ENCODE peak calls at places on chromosomes 6 and 20, in ten cellular contexts. Z is lower leg skin; C is astrocyte of the cerebellum; A is CD8-positive, alpha-beta T cell; K is foreskin fibroblast; V is CD4-positive, alpha-beta T cell; R is OCI-LY7; G is progenitor cell of endocrine pancreas; S is A549; W is spleen. D is an unnamed sample.

GRCh38 chr6:136180729-136181128 is 69.4 kb downstream of the MTFR2 start:
- DNase-seq in V (no peak), Z (no peak), C (no peak), K (no peak), A (no peak), W (no peak), R (no peak), G (no peak), S (no peak), D (no peak)

GRCh38 chr6:100116409-100117194 is 122.6 kb upstream of the MCHR2 start:
- DNase-seq in S (peak; percentile 23), K (peak; percentile 65), Z (peak; percentile 36), A (no peak), W (no peak), V (no peak), R (peak; percentile 44), C (peak; percentile 81), G (peak; percentile 18), D (peak; percentile 22)

GRCh38 chr6:108113557-108114519 is 39.3 kb upstream of the OSTM1 start:
- DNase-seq in R (peak; percentile 45), G (peak; percentile 20), K (no peak), C (peak; percentile 53), W (no peak), A (no peak), Z (no peak), S (peak; percentile 74), V (no peak), D (no peak)

GRCh38 chr6:85669735-85670194 is 27.1 kb upstream of the SYNCRIP start:
- DNase-seq in R (peak; percentile 57), K (peak; percentile 65), V (peak; percentile 34), W (no peak), Z (no peak), S (no peak), G (no peak), C (no peak), A (peak; percentile 53), D (no peak)

GRCh38 chr20:4070323-4071176 is 55.2 kb upstream of the RNF24 start:
- DNase-seq in W (no peak), V (no peak), S (no peak), A (no peak), C (no peak), R (no peak), G (no peak), Z (no peak), K (no peak), D (no peak)

GRCh38 chr20:5933802-5934436 is 16.4 kb downstream of the TRMT6 start:
- DNase-seq in S (peak; percentile 41), W (no peak), G (no peak), V (no peak), R (peak; percentile 84), A (no peak), Z (no peak), C (no peak), K (no peak), D (no peak)

GRCh38 chr20:61938839-61939690 is 126.6 kb downstream of the TAF4 start:
- DNase-seq in R (no peak), V (no peak), A (no peak), G (no peak), C (no peak), S (no peak), Z (no peak), W (peak; percentile 59), K (no peak), D (no peak)

GRCh38 chr6:76697585-76697984 is 625.1 kb upstream of the IMPG1 start:
- DNase-seq in G (no peak), S (no peak), Z (no peak), A (no peak), W (no peak), K (no peak), V (no peak), C (no peak), R (no peak), D (no peak)

GRCh38 chr6:138593100-138593877 is 94.0 kb upstream of the NHSL1 start:
- DNase-seq in R (peak; percentile 10), W (no peak), G (no peak), Z (peak; percentile 76), K (peak; percentile 96), C (peak; percentile 97), S (peak; percentile 70), A (no peak), V (no peak), D (peak; percentile 60)

GRCh38 chr6:134282816-134283215 is 35.1 kb downstream of the SGK1 start:
- DNase-seq in C (no peak), Z (no peak), S (no peak), K (no peak), R (no peak), W (no peak), V (no peak), G (no peak), A (no peak), D (no peak)

GRCh38 chr6:33578164-33578563 is 1.9 kb downstream of the BAK1 start:
- DNase-seq in K (no peak), Z (no peak), R (no peak), V (no peak), S (no peak), A (no peak), G (no peak), C (no peak), W (no peak), D (no peak)

GRCh38 chr6:141483561-141484061 is 649.1 kb upstream of the GJE1 start:
- DNase-seq in C (peak; percentile 57), A (peak; percentile 59), Z (peak; percentile 38), W (no peak), G (no peak), R (peak; percentile 93), V (no peak), S (peak; percentile 3), K (peak; percentile 95), D (no peak)

GRCh38 chr20:23235173-23236027 is 115.2 kb upstream of the NXT1 start:
- DNase-seq in V (no peak), R (peak; percentile 46), G (peak; percentile 39), A (no peak), S (peak; percentile 47), W (peak; percentile 89), K (no peak), C (no peak), Z (no peak), D (peak; percentile 61)

GRCh38 chr6:43142101-43142500 is 29.0 kb upstream of the SRF start:
- DNase-seq in K (no peak), V (no peak), R (peak; percentile 43), S (no peak), W (no peak), G (no peak), A (no peak), Z (no peak), C (no peak), D (no peak)

GRCh38 chr20:24109537-24109936 is 121.0 kb upstream of the GGTLC1 start:
- DNase-seq in W (no peak), C (no peak), K (no peak), R (no peak), Z (no peak), S (no peak), V (no peak), A (no peak), G (no peak), D (no peak)

GRCh38 chr6:30037182-30037788 is 23.8 kb upstream of the POLR1H start:
- DNase-seq in W (no peak), G (no peak), Z (no peak), S (peak; percentile 27), A (no peak), K (no peak), R (peak; percentile 35), C (no peak), V (no peak), D (no peak)
- TF ChIP-seq CTCF in W (peak; percentile 6), G (peak; percentile 58), Z (no peak), S (peak; percentile 42), A (peak; percentile 23), K (peak; percentile 51), R (peak; percentile 79), C (peak; percentile 58), V (peak; percentile 46), D (peak; percentile 37)

GRCh38 chr20:58213716-58214115 is 14.7 kb downstream of the ANKRD60 start:
- DNase-seq in S (no peak), Z (no peak), C (no peak), W (peak; percentile 22), G (no peak), A (no peak), V (no peak), K (no peak), R (no peak), D (no peak)

GRCh38 chr20:58214310-58214709 is 14.1 kb downstream of the ANKRD60 start:
- DNase-seq in C (no peak), K (no peak), Z (no peak), A (no peak), W (no peak), R (no peak), G (no peak), V (no peak), S (no peak), D (no peak)

GRCh38 chr20:58212636-58213035 is 15.8 kb downstream of the ANKRD60 start:
- DNase-seq in S (no peak), Z (no peak), G (no peak), A (no peak), W (peak; percentile 31), C (no peak), V (no peak), K (no peak), R (no peak), D (no peak)

GRCh38 chr20:58215116-58215515 is 13.3 kb downstream of the ANKRD60 start:
- DNase-seq in Z (no peak), K (no peak), V (no peak), R (no peak), S (no peak), W (peak; percentile 45), C (no peak), G (no peak), A (no peak), D (no peak)

GRCh38 chr20:58213112-58213511 is 15.3 kb downstream of the ANKRD60 start:
- DNase-seq in V (no peak), W (peak; percentile 35), R (no peak), C (no peak), Z (no peak), S (peak; percentile 48), K (peak; percentile 28), A (no peak), G (no peak), D (no peak)
- TF ChIP-seq CTCF in V (no peak), W (no peak), R (no peak), C (no peak), Z (no peak), S (peak; percentile 36), K (no peak), A (no peak), G (no peak), D (no peak)

GRCh38 chr6:145453376-145453775 is 281.9 kb downstream of the EPM2A start:
- DNase-seq in A (no peak), Z (no peak), C (no peak), K (no peak), W (no peak), R (no peak), S (no peak), V (no peak), G (no peak), D (no peak)
- TF ChIP-seq CTCF in A (peak; percentile 25), Z (no peak), C (peak; percentile 17), K (no peak), W (no peak), R (peak; percentile 43), S (no peak), V (no peak), G (peak; percentile 52), D (no peak)

DNA sequence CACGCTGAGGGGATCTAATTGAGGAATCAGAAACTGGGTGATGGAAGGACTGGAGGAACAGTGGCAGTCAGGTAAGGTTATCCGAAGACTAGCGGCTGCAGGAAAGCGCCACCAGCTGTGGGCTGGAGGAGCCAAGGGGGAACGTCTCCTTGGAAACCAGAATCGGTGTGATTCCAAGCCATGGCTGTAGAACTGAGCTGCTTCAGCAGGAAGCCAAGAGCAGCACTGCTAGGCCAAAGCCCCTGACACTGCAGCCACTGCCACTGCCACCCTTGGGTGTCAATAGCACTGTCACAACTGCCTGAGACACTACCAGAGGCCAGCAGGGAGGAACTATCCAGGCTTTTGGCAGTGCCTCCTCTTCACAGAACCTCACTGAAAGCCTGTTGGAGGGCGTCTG is 289.5 kb upstream of the SUPT3H start:
- DNase-seq in C (no peak), Z (no peak), V (no peak), S (no peak), W (no peak), A (no peak), G (no peak), K (no peak), R (no peak), D (no peak)
- TF ChIP-seq CTCF in C (no peak), Z (no peak), V (no peak), S (no peak), W (no peak), A (no peak), G (no peak), K (no peak), R (no peak), D (no peak)

D was measured in colonic mucosa.